ENCODE peak calls at places on chromosomes 13 and 19, in eight cellular contexts. One of them, this sample, is unnamed.
A peak's percentile ranks its signal among the peaks of the same experiment; 100 is the strongest.

GRCh38 chr19:33269016-33269415 is 33.3 kb downstream of the CEBPA start:
- DNase-seq in activated naive CD4-positive, alpha-beta T cell treated with Interleukin-2 at 50 U/mL for 16 hours: no peak
- DNase-seq in iPS-NIHi11: no peak
- DNase-seq in GDM1: no peak
- DNase-seq in anterior cingulate cortex: no peak
- DNase-seq in ovary: no peak
- DNase-seq in EL: no peak
- DNase-seq in heart right ventricle: no peak
- DNase-seq in this sample: no peak

GRCh38 chr19:1961545-1961878 is 20.5 kb downstream of the CSNK1G2 start:
- DNase-seq in activated naive CD4-positive, alpha-beta T cell treated with Interleukin-2 at 50 U/mL for 16 hours: no peak
- DNase-seq in iPS-NIHi11: no peak
- DNase-seq in GDM1: no peak
- DNase-seq in anterior cingulate cortex: no peak
- DNase-seq in ovary: no peak
- DNase-seq in EL: no peak
- DNase-seq in heart right ventricle: no peak
- DNase-seq in this sample: no peak

GRCh38 chr19:46967578-46968018 is 52.0 kb upstream of the NPAS1 start:
- DNase-seq in activated naive CD4-positive, alpha-beta T cell treated with Interleukin-2 at 50 U/mL for 16 hours: peak; percentile 24
- DNase-seq in iPS-NIHi11: no peak
- DNase-seq in GDM1: peak; percentile 58
- DNase-seq in anterior cingulate cortex: no peak
- DNase-seq in ovary: no peak
- DNase-seq in EL: no peak
- DNase-seq in heart right ventricle: peak; percentile 77
- DNase-seq in this sample: no peak

GRCh38 chr13:75489502-75490263 is 7.7 kb upstream of the TBC1D4 start:
- DNase-seq in activated naive CD4-positive, alpha-beta T cell treated with Interleukin-2 at 50 U/mL for 16 hours: no peak
- DNase-seq in iPS-NIHi11: no peak
- DNase-seq in GDM1: no peak
- DNase-seq in anterior cingulate cortex: no peak
- DNase-seq in ovary: no peak
- DNase-seq in EL: peak; percentile 59
- DNase-seq in heart right ventricle: no peak
- DNase-seq in this sample: no peak

GRCh38 chr19:15323496-15324235 is 8.7 kb downstream of the BRD4 start:
- DNase-seq in activated naive CD4-positive, alpha-beta T cell treated with Interleukin-2 at 50 U/mL for 16 hours: no peak
- DNase-seq in iPS-NIHi11: peak; percentile 12
- DNase-seq in GDM1: no peak
- DNase-seq in anterior cingulate cortex: no peak
- DNase-seq in ovary: peak; percentile 50
- DNase-seq in EL: peak; percentile 41
- DNase-seq in heart right ventricle: peak; percentile 45
- DNase-seq in this sample: no peak

GRCh38 chr19:5360003-5360820 is 19.6 kb upstream of the PTPRS start:
- DNase-seq in activated naive CD4-positive, alpha-beta T cell treated with Interleukin-2 at 50 U/mL for 16 hours: no peak
- DNase-seq in iPS-NIHi11: no peak
- DNase-seq in GDM1: no peak
- DNase-seq in anterior cingulate cortex: no peak
- DNase-seq in ovary: no peak
- DNase-seq in EL: peak; percentile 35
- DNase-seq in heart right ventricle: no peak
- DNase-seq in this sample: no peak

GRCh38 chr19:3818479-3818878 is 32.3 kb upstream of the MATK start:
- DNase-seq in activated naive CD4-positive, alpha-beta T cell treated with Interleukin-2 at 50 U/mL for 16 hours: peak; percentile 47
- DNase-seq in iPS-NIHi11: no peak
- DNase-seq in GDM1: no peak
- DNase-seq in anterior cingulate cortex: no peak
- DNase-seq in ovary: no peak
- DNase-seq in EL: peak; percentile 48
- DNase-seq in heart right ventricle: no peak
- DNase-seq in this sample: no peak

GRCh38 chr19:28422046-28422445 is 790.9 kb downstream of the UQCRFS1 start:
- DNase-seq in activated naive CD4-positive, alpha-beta T cell treated with Interleukin-2 at 50 U/mL for 16 hours: no peak
- DNase-seq in iPS-NIHi11: no peak
- DNase-seq in GDM1: no peak
- DNase-seq in anterior cingulate cortex: no peak
- DNase-seq in ovary: no peak
- DNase-seq in EL: no peak
- DNase-seq in heart right ventricle: no peak
- DNase-seq in this sample: no peak

GRCh38 chr19:27681972-27682371 is 1531.0 kb downstream of the UQCRFS1 start:
- DNase-seq in activated naive CD4-positive, alpha-beta T cell treated with Interleukin-2 at 50 U/mL for 16 hours: no peak
- DNase-seq in iPS-NIHi11: no peak
- DNase-seq in GDM1: no peak
- DNase-seq in anterior cingulate cortex: no peak
- DNase-seq in ovary: no peak
- DNase-seq in EL: no peak
- DNase-seq in heart right ventricle: no peak
- DNase-seq in this sample: no peak

GRCh38 chr13:39016789-39017188 is 21.1 kb downstream of the PROSER1 start:
- DNase-seq in activated naive CD4-positive, alpha-beta T cell treated with Interleukin-2 at 50 U/mL for 16 hours: no peak
- DNase-seq in iPS-NIHi11: peak; percentile 38
- DNase-seq in GDM1: no peak
- DNase-seq in anterior cingulate cortex: no peak
- DNase-seq in ovary: no peak
- DNase-seq in EL: peak; percentile 26
- DNase-seq in heart right ventricle: no peak
- DNase-seq in this sample: no peak

GRCh38 chr13:98890186-98890585 is 87.7 kb downstream of the DOCK9 start:
- DNase-seq in activated naive CD4-positive, alpha-beta T cell treated with Interleukin-2 at 50 U/mL for 16 hours: peak; percentile 59
- DNase-seq in iPS-NIHi11: no peak
- DNase-seq in GDM1: no peak
- DNase-seq in anterior cingulate cortex: peak; percentile 31
- DNase-seq in ovary: no peak
- DNase-seq in EL: peak; percentile 49
- DNase-seq in heart right ventricle: no peak
- DNase-seq in this sample: no peak

GRCh38 chr19:4328243-4328990 is 10.2 kb downstream of the STAP2 start:
- DNase-seq in activated naive CD4-positive, alpha-beta T cell treated with Interleukin-2 at 50 U/mL for 16 hours: peak; percentile 89
- DNase-seq in iPS-NIHi11: peak; percentile 94
- DNase-seq in GDM1: peak; percentile 93
- DNase-seq in anterior cingulate cortex: peak; percentile 96
- DNase-seq in ovary: peak; percentile 100
- DNase-seq in EL: peak; percentile 93
- DNase-seq in heart right ventricle: peak; percentile 98
- DNase-seq in this sample: peak; percentile 98

GRCh38 chr13:62598708-62599107 is 1183.1 kb upstream of the PCDH20 start:
- DNase-seq in activated naive CD4-positive, alpha-beta T cell treated with Interleukin-2 at 50 U/mL for 16 hours: no peak
- DNase-seq in iPS-NIHi11: peak; percentile 14
- DNase-seq in GDM1: no peak
- DNase-seq in anterior cingulate cortex: no peak
- DNase-seq in ovary: no peak
- DNase-seq in EL: no peak
- DNase-seq in heart right ventricle: no peak
- DNase-seq in this sample: no peak

GRCh38 chr19:15498910-15499309 is 9.4 kb upstream of the CYP4F22 start:
- DNase-seq in activated naive CD4-positive, alpha-beta T cell treated with Interleukin-2 at 50 U/mL for 16 hours: no peak
- DNase-seq in iPS-NIHi11: no peak
- DNase-seq in GDM1: no peak
- DNase-seq in anterior cingulate cortex: no peak
- DNase-seq in ovary: no peak
- DNase-seq in EL: no peak
- DNase-seq in heart right ventricle: no peak
- DNase-seq in this sample: no peak

GRCh38 chr19:35348909-35349611 is 1.4 kb downstream of the FFAR1 start:
- DNase-seq in activated naive CD4-positive, alpha-beta T cell treated with Interleukin-2 at 50 U/mL for 16 hours: no peak
- DNase-seq in iPS-NIHi11: peak; percentile 18
- DNase-seq in GDM1: no peak
- DNase-seq in anterior cingulate cortex: no peak
- DNase-seq in ovary: peak; percentile 86
- DNase-seq in EL: no peak
- DNase-seq in heart right ventricle: no peak
- DNase-seq in this sample: no peak

GRCh38 chr19:18700501-18701249 is 17.2 kb downstream of the CRTC1 start:
- DNase-seq in activated naive CD4-positive, alpha-beta T cell treated with Interleukin-2 at 50 U/mL for 16 hours: peak; percentile 75
- DNase-seq in iPS-NIHi11: peak; percentile 91
- DNase-seq in GDM1: no peak
- DNase-seq in anterior cingulate cortex: peak; percentile 47
- DNase-seq in ovary: peak; percentile 83
- DNase-seq in EL: peak; percentile 58
- DNase-seq in heart right ventricle: peak; percentile 84
- DNase-seq in this sample: no peak

GRCh38 chr13:104936304-104936703 is 1599.2 kb downstream of the EFNB2 start:
- DNase-seq in activated naive CD4-positive, alpha-beta T cell treated with Interleukin-2 at 50 U/mL for 16 hours: no peak
- DNase-seq in iPS-NIHi11: no peak
- DNase-seq in GDM1: no peak
- DNase-seq in anterior cingulate cortex: no peak
- DNase-seq in ovary: no peak
- DNase-seq in EL: no peak
- DNase-seq in heart right ventricle: no peak
- DNase-seq in this sample: no peak

GRCh38 chr19:18204394-18205179 is 745 bp upstream of the RAB3A start:
- DNase-seq in activated naive CD4-positive, alpha-beta T cell treated with Interleukin-2 at 50 U/mL for 16 hours: peak; percentile 44
- DNase-seq in iPS-NIHi11: peak; percentile 43
- DNase-seq in GDM1: peak; percentile 72
- DNase-seq in anterior cingulate cortex: no peak
- DNase-seq in ovary: peak; percentile 79
- DNase-seq in EL: no peak
- DNase-seq in heart right ventricle: peak; percentile 43
- DNase-seq in this sample: no peak

GRCh38 chr13:28329395-28330158 is 165.4 kb downstream of the FLT1 start:
- DNase-seq in activated naive CD4-positive, alpha-beta T cell treated with Interleukin-2 at 50 U/mL for 16 hours: no peak
- DNase-seq in iPS-NIHi11: no peak
- DNase-seq in GDM1: no peak
- DNase-seq in anterior cingulate cortex: no peak
- DNase-seq in ovary: no peak
- DNase-seq in EL: peak; percentile 96
- DNase-seq in heart right ventricle: no peak
- DNase-seq in this sample: no peak

GRCh38 chr13:51907040-51907732 is 45.4 kb downstream of the CCDC70 start:
- DNase-seq in activated naive CD4-positive, alpha-beta T cell treated with Interleukin-2 at 50 U/mL for 16 hours: no peak
- DNase-seq in iPS-NIHi11: no peak
- DNase-seq in GDM1: no peak
- DNase-seq in anterior cingulate cortex: no peak
- DNase-seq in ovary: no peak
- DNase-seq in EL: no peak
- DNase-seq in heart right ventricle: no peak
- DNase-seq in this sample: no peak

GRCh38 chr13:113129480-113129879 is 6.9 kb downstream of the F10 start:
- DNase-seq in activated naive CD4-positive, alpha-beta T cell treated with Interleukin-2 at 50 U/mL for 16 hours: no peak
- DNase-seq in iPS-NIHi11: peak; percentile 55
- DNase-seq in GDM1: no peak
- DNase-seq in anterior cingulate cortex: no peak
- DNase-seq in ovary: no peak
- DNase-seq in EL: no peak
- DNase-seq in heart right ventricle: no peak
- DNase-seq in this sample: no peak

GRCh38 chr13:45823583-45823982 is 28.0 kb downstream of the SIAH3 start:
- DNase-seq in activated naive CD4-positive, alpha-beta T cell treated with Interleukin-2 at 50 U/mL for 16 hours: no peak
- DNase-seq in iPS-NIHi11: no peak
- DNase-seq in GDM1: no peak
- DNase-seq in anterior cingulate cortex: no peak
- DNase-seq in ovary: no peak
- DNase-seq in EL: no peak
- DNase-seq in heart right ventricle: no peak
- DNase-seq in this sample: no peak

GRCh38 chr19:4811328-4812131 is 20.0 kb downstream of the TICAM1 start:
- DNase-seq in activated naive CD4-positive, alpha-beta T cell treated with Interleukin-2 at 50 U/mL for 16 hours: peak; percentile 91
- DNase-seq in iPS-NIHi11: peak; percentile 81
- DNase-seq in GDM1: peak; percentile 55
- DNase-seq in anterior cingulate cortex: peak; percentile 44
- DNase-seq in ovary: peak; percentile 85
- DNase-seq in EL: peak; percentile 69
- DNase-seq in heart right ventricle: peak; percentile 88
- DNase-seq in this sample: peak; percentile 34

GRCh38 chr13:109088101-109088500 is 458.7 kb downstream of the MYO16 start:
- DNase-seq in activated naive CD4-positive, alpha-beta T cell treated with Interleukin-2 at 50 U/mL for 16 hours: no peak
- DNase-seq in iPS-NIHi11: no peak
- DNase-seq in GDM1: no peak
- DNase-seq in anterior cingulate cortex: no peak
- DNase-seq in ovary: no peak
- DNase-seq in EL: no peak
- DNase-seq in heart right ventricle: no peak
- DNase-seq in this sample: no peak

GRCh38 chr13:32073180-32073864 is 41.7 kb downstream of the FRY start:
- DNase-seq in activated naive CD4-positive, alpha-beta T cell treated with Interleukin-2 at 50 U/mL for 16 hours: no peak
- DNase-seq in iPS-NIHi11: no peak
- DNase-seq in GDM1: no peak
- DNase-seq in anterior cingulate cortex: no peak
- DNase-seq in ovary: no peak
- DNase-seq in EL: no peak
- DNase-seq in heart right ventricle: no peak
- DNase-seq in this sample: no peak